ENCODE peak calls at places on chromosomes 2 and 18, in five cellular contexts. Z, R, G, X and H are unnamed samples.

GRCh38 chr2:15766911-15767597 is 173.3 kb upstream of the MYCN start:
- DNase-seq in Z (no peak), R (no peak), G (no peak), X (no peak), H (no peak)

GRCh38 chr2:206083602-206084467 is 2.1 kb downstream of the INO80D start:
- DNase-seq in Z (peak), R (no peak), G (no peak), X (peak), H (peak)

GRCh38 chr2:207252979-207253640 is 87.4 kb upstream of the KLF7 start:
- DNase-seq in Z (no peak), R (no peak), G (peak), X (no peak), H (no peak)

GRCh38 chr18:79926306-79926705 is 25.1 kb downstream of the SLC66A2 start:
- DNase-seq in Z (peak), R (no peak), G (no peak), X (no peak), H (no peak)

GRCh38 chr2:74146929-74147728 is 583 bp downstream of the BOLA3 start:
- DNase-seq in Z (no peak), R (no peak), G (peak), X (peak), H (peak)

GRCh38 chr18:55421612-55422381 is 166.2 kb downstream of the TCF4 start:
- DNase-seq in Z (no peak), R (no peak), G (peak), X (peak), H (no peak)

GRCh38 chr2:99998981-99999380 is 143.4 kb downstream of the AFF3 start:
- DNase-seq in Z (no peak), R (no peak), G (no peak), X (no peak), H (no peak)

GRCh38 chr2:15177103-15177502 is 384.0 kb downstream of the NBAS start:
- DNase-seq in Z (peak), R (no peak), G (peak), X (no peak), H (peak)

GRCh38 chr2:196088209-196088608 is 19.6 kb upstream of the DNAH7 start:
- DNase-seq in Z (no peak), R (no peak), G (peak), X (peak), H (no peak)

GRCh38 chr2:44077942-44078511 is 82.2 kb upstream of the LRPPRC start:
- DNase-seq in Z (no peak), R (no peak), G (no peak), X (no peak), H (no peak)

GRCh38 chr18:67278984-67279383 is 237.5 kb downstream of the DSEL start:
- DNase-seq in Z (no peak), R (no peak), G (no peak), X (no peak), H (no peak)

GRCh38 chr2:32824415-32824814 is 122.3 kb upstream of the LTBP1 start:
- DNase-seq in Z (no peak), R (no peak), G (no peak), X (no peak), H (no peak)

GRCh38 chr2:71693286-71694270 is 240.2 kb downstream of the DYSF start:
- DNase-seq in Z (peak), R (no peak), G (no peak), X (no peak), H (no peak)

GRCh38 chr2:45962522-45962921 is 311.0 kb downstream of the PRKCE start:
- DNase-seq in Z (no peak), R (peak), G (peak), X (peak), H (no peak)

GRCh38 chr2:2512931-2513330 is 181.9 kb upstream of the MYT1L start:
- DNase-seq in Z (no peak), R (no peak), G (no peak), X (no peak), H (no peak)

GRCh38 chr2:236241181-236242056 is 22.8 kb downstream of the ASB18 start:
- DNase-seq in Z (no peak), R (no peak), G (no peak), X (no peak), H (no peak)